ENCODE peak calls at places on chromosomes 7 and 10, in six cellular contexts. V is lung, B is kidney, Q is psoas muscle, M is A549, H is ascending aorta. O is an unnamed sample.

GRCh38 chr10:90859321-90859751 is 1.5 kb upstream of the HTR7 start:
- DNase-seq in H (no peak), V (no peak), B (no peak), Q (no peak), M (no peak), O (peak)

GRCh38 chr7:42931447-42931833 is 534 bp downstream of the PSMA2 start:
- DNase-seq in B (no peak), M (no peak), H (no peak), V (no peak), Q (no peak), O (no peak)

GRCh38 chr10:7585228-7585627 is 81.5 kb downstream of the ITIH5 start:
- DNase-seq in B (no peak), V (no peak), M (no peak), Q (no peak), H (no peak), O (no peak)

GRCh38 chr10:90787906-90788491 is 69.8 kb downstream of the HTR7 start:
- DNase-seq in B (no peak), V (no peak), Q (no peak), H (no peak), M (peak), O (peak)

GRCh38 chr10:117246997-117247667 is 6.2 kb downstream of the SLC18A2 start:
- DNase-seq in Q (no peak), M (no peak), V (no peak), H (no peak), B (no peak), O (no peak)

GRCh38 chr10:60989400-60989876 is 45.5 kb upstream of the RHOBTB1 start:
- DNase-seq in V (no peak), M (no peak), Q (no peak), B (no peak), H (no peak), O (no peak)

GRCh38 chr7:77570330-77571011 is 33.4 kb downstream of the PTPN12 start:
- DNase-seq in H (no peak), M (no peak), V (no peak), B (no peak), Q (no peak), O (peak)

GRCh38 chr10:72340510-72340895 is 14.2 kb downstream of the DNAJB12 start:
- DNase-seq in V (peak), H (no peak), B (peak), Q (peak), M (peak), O (peak)

GRCh38 chr7:99539213-99539811 is 12.6 kb downstream of the FAM200A start:
- DNase-seq in Q (no peak), V (no peak), M (no peak), H (no peak), B (peak), O (no peak)

GRCh38 chr10:85177767-85178166 is 849.4 kb downstream of the CCSER2 start:
- DNase-seq in V (no peak), M (no peak), B (no peak), Q (no peak), H (no peak), O (no peak)

GRCh38 chr7:75920431-75921161 is 5.6 kb downstream of the POR start:
- DNase-seq in H (no peak), Q (peak), M (no peak), B (peak), V (no peak), O (no peak)
- H3K4me3 ChIP-seq in H (no peak), Q (no peak), M (no peak), B (no peak), V (no peak), O (no peak)

DNA sequence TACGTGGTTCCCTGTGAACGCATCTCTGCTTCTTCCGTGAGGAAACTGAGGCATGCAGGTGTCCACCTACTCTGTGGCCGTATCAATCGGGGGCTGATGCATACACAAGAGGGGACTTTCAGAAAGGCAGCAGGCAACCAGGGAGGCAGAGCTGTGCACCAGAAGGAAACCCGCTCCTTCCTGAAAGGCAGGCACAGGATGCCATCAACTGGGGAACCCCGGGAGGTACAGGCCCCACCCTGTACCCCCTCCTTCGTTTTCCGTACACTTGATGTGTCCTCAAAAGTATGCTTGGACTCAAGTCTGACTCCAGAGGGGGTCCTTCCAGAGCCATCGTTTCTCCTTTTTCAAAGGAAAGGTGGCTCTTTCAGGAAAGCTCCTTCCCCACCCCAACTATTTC is 59.5 kb downstream of the ASB13 start:
- DNase-seq in H (no peak), Q (no peak), B (peak), V (no peak), M (no peak), O (no peak)
- TF ChIP-seq CTCF in H (no peak), Q (no peak), B (no peak), V (no peak), M (no peak), O (no peak)

DNA sequence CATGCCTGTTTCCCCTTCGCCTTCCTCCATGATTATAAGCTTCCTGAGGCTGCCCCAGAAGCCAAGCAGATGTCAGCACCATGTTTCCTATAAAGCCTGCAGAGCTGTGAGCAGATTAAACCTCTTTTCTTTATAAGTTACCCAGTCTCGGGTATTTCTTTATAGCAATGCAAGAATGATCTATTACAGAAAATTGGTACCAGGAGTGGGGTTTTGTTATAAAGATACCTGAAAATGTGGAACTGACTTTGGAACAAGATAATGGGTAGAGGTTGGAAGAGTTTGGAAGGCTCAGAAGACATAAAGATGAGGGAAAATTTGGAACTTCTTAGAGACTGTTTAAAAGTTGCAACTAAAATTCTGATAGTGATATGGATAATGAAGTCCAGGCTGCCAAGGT is 4.8 kb upstream of the RSU1 start:
- DNase-seq in M (no peak), H (no peak), V (no peak), Q (no peak), B (no peak), O (no peak)
- H3K4me3 ChIP-seq in M (no peak), H (no peak), V (no peak), Q (no peak), B (no peak), O (no peak)

GRCh38 chr10:124125305-124126116 is 32.1 kb upstream of the CHST15 start:
- DNase-seq in B (peak), V (no peak), M (peak), Q (no peak), H (no peak), O (no peak)
- TF ChIP-seq CTCF in B (no peak), V (no peak), M (peak), Q (peak), H (peak), O (peak)